ENCODE peak calls at places on chromosomes 1 and 21, in five cellular contexts. U is psoas muscle, V is ovary, C is A549, E is HCT116. K is an unnamed sample. For H3K4me1, the result is how much of the 10 kb centered on the place peaks cover.

GRCh38 chr1:182056596-182057366 is 4.7 kb downstream of the ZNF648 start:
- DNase-seq in U (no peak), V (no peak), C (no peak), E (no peak), K (no peak)

GRCh38 chr1:182909578-182909977 is 43.4 kb downstream of the SHCBP1L start:
- DNase-seq in U (no peak), V (no peak), C (no peak), E (no peak), K (no peak)

GRCh38 chr1:21139601-21140000 is 37.1 kb downstream of the EIF4G3 start:
- DNase-seq in U (peak), V (peak), C (no peak), E (no peak), K (no peak)

GRCh38 chr21:44801468-44802395 is at the start of gene UBE2G2:
- DNase-seq in U (peak), V (peak), C (peak), E (peak), K (peak)

GRCh38 chr21:45026066-45026745 is 48.2 kb upstream of the ADARB1 start:
- DNase-seq in U (no peak), V (no peak), C (no peak), E (no peak), K (no peak)

GRCh38 chr1:6969106-6969505 is 183.9 kb downstream of the CAMTA1 start:
- DNase-seq in U (no peak), V (no peak), C (no peak), E (no peak), K (no peak)

GRCh38 chr1:56433056-56433577 is 146.2 kb downstream of the PLPP3 start:
- DNase-seq in U (no peak), V (no peak), C (no peak), E (no peak), K (no peak)

GRCh38 chr1:78687914-78688313 is 38.3 kb downstream of the IFI44 start:
- DNase-seq in U (no peak), V (no peak), C (no peak), E (no peak), K (no peak)

GRCh38 chr1:221334082-221334481 is 407.8 kb downstream of the DUSP10 start:
- DNase-seq in U (no peak), V (no peak), C (no peak), E (no peak), K (no peak)

DNA sequence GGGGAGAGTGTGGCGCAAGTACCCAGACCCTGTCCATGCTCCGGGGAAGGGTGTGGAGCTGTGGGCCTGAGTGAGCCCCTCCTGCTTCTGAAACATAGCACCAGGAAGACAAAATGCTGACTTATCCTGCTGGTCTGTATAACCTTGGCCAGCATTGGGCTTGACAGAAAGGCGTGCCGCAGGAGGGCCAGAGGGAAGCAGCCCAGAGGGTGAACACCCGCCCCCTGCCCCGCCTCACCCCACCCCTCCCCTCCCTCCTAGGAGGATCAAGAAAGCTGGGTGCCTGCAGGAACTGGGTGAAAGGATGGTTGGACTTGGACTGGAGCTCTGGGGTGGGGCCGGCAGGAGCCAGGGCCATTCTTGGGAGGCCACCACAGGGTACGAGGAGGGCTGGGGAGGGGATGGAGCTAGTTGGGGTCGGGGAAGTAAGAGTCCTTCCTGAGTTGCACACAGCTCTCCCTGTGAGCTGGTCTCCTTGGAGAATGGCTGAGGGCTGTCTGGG is 27.1 kb downstream of the PTPRF start:
- DNase-seq in U (no peak), V (peak), C (peak), E (no peak), K (no peak)
- H3K27ac ChIP-seq in U (no peak), V (no peak), C (peak), E (no peak), K (no peak)

GRCh38 chr1:116877369-116877768 is 32.3 kb upstream of the PTGFRN start:
- DNase-seq in U (no peak), V (no peak), C (no peak), E (no peak), K (no peak)
- H3K4me1 ChIP-seq in U (under half), V (under half), C (under half), E (under half), K (under half)

DNA sequence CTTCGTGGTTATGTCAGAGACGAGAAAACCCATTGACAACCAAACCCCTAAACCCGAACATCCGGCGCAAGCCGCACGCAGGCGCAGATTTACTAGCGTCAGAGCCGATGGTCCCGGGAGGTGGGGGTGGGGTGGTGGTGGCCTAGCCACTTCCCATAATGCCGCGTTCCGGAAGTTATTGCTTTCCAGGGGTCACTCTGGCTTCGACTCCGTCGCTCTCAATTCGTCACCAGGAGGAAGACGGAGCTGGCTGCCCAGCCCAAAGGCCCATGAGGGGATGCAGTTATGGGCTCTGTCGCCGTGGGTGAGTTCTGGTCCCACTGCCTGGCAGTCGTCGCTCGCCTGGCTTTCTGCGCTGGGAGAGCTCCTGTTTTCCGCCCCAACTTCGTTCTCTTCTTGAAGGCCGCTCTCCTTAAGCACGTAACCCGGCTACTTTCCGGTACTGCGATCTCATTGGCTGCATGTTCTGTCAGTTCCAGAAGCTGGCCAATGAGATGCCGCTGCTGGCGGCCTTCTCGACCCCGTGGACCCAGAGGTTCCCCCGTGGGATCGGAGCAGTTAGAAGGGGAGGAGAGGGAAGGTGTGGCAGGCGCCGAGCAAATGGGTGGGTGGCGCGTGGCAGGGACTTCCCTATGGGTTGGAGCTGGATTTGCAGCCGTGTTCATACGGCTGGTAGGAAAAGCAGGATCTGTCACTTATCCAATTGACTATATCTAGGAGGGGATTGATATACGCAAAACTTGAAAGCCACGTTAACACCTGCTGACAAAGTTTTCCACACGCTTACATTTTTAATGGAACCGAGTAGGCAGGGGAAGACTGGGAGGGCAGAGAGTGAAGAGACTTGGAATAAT is at the start of gene USP16:
- DNase-seq in U (peak), V (peak), C (peak), E (peak), K (peak)
- TF ChIP-seq CTCF in U (peak), V (no peak), C (no peak), E (peak), K (no peak)

DNA sequence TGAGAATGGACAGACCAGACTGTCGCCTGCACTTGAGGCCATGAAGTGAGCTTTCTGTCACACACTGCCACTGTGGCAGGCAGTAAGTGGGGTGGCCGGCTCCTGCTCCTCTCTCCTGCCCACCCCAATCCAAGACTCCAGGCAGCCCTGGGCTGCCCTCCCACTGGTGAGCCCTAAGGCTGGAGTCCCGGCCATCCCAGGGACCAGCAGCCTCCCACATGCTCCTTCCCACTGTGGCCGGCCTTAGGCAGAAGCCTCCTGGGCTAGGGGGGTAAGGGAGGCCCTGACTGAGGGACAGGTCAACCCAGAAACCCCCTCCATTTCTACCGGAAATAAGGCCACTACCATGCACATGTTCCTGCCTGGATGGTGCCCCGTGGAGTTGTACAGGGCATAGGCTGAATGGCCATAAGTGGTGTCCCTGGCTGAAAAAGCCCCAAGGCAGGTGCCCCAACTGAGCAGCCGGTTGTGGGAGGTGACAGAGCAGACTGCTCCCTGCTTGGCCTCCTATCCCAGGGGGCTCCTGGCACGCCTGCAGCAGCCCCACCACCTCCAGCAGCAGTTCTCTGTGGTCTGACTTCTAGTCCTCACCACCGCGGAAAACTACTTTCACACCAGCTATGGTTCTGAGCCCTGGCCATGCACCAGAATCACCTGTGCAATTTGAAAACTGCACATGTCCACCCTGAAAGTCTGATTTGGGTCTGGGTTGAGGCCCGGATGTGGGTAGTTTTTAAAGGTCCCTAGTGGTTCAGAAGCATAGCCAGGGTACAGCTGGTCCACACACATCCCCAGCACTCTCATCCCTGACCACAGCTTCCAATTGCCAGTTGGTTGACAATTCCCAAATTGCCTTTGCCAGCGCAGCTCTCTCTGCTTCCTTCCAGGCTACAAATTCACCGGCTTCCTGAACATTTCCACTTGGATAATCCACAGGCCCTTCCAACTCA is 1.6 kb upstream of the ARTN start:
- DNase-seq in U (no peak), V (no peak), C (no peak), E (no peak), K (no peak)
- H3K27ac ChIP-seq in U (no peak), V (no peak), C (peak), E (no peak), K (no peak)

GRCh38 chr1:46614604-46614984 is 2.0 kb downstream of the MOB3C start:
- DNase-seq in U (no peak), V (no peak), C (no peak), E (no peak), K (no peak)

GRCh38 chr1:46615088-46615487 is 1.5 kb downstream of the MOB3C start:
- DNase-seq in U (no peak), V (no peak), C (no peak), E (no peak), K (no peak)

GRCh38 chr1:46613661-46614603 is 2.7 kb downstream of the MOB3C start:
- DNase-seq in U (peak), V (peak), C (peak), E (no peak), K (peak)

GRCh38 chr1:46612937-46613660 is 3.5 kb downstream of the MOB3C start:
- DNase-seq in U (peak), V (peak), C (no peak), E (no peak), K (no peak)

DNA sequence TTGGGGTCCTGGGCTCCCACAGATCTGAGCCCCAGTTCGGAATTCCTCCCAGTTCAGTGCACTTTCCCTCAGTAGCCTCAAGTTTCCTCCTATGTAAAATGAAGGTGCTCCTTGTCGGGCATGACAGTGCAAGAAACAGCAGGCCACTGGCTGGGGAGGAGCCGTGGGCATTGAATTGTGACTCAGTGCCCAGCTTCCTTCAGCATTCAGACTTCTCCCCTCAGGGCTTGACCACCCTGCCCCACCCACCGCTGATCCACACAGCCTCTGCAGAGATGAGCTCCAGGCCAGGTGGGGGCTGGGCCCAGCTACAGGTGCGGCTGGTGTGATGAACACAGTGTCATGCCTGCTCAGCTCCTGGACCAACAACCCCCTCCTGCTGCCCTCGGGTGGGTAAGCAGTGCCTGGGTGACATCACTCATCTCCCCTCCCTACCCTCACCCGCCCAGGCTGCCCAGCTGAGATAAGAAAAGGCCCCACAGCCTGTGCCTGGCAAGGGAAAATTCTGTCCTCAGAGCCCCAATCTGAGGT is 4.9 kb downstream of the MOB3C start:
- DNase-seq in U (peak), V (no peak), C (peak), E (no peak), K (no peak)
- H3K4me1 ChIP-seq in U (half or more), V (under half), C (under half), E (under half), K (under half)

K was measured in CD8-positive, alpha-beta T cell.